ENCODE peak calls at places on chromosomes 4 and X, in eight cellular contexts. One of them, this sample, is unnamed.

GRCh38 chrX:16807976-16808542 is 21.8 kb downstream of the TXLNG start:
- DNase-seq in CD8-positive, alpha-beta memory T cell: no peak
- DNase-seq in CD4-positive, alpha-beta memory T cell: no peak
- DNase-seq in pancreas: no peak
- DNase-seq in heart left ventricle: no peak
- DNase-seq in cardiac fibroblast: peak
- DNase-seq in choroid plexus epithelial cell: peak
- DNase-seq in cardiac muscle cell: no peak
- DNase-seq in this sample: no peak

GRCh38 chrX:29746326-29746725 is 469.0 kb upstream of the MAGEB2 start:
- DNase-seq in pancreas: no peak
- DNase-seq in CD4-positive, alpha-beta memory T cell: no peak
- DNase-seq in cardiac muscle cell: no peak
- DNase-seq in heart left ventricle: no peak
- DNase-seq in cardiac fibroblast: peak
- DNase-seq in choroid plexus epithelial cell: peak
- DNase-seq in CD8-positive, alpha-beta memory T cell: no peak
- DNase-seq in this sample: no peak

GRCh38 chr4:28444886-28445496 is 1584.3 kb downstream of the STIM2 start:
- DNase-seq in pancreas: no peak
- DNase-seq in CD8-positive, alpha-beta memory T cell: no peak
- DNase-seq in cardiac muscle cell: no peak
- DNase-seq in choroid plexus epithelial cell: peak
- DNase-seq in cardiac fibroblast: no peak
- DNase-seq in CD4-positive, alpha-beta memory T cell: no peak
- DNase-seq in heart left ventricle: no peak
- DNase-seq in this sample: no peak

GRCh38 chr4:144223129-144223528 is 82.6 kb upstream of the GYPA start:
- DNase-seq in choroid plexus epithelial cell: no peak
- DNase-seq in pancreas: no peak
- DNase-seq in CD8-positive, alpha-beta memory T cell: no peak
- DNase-seq in cardiac muscle cell: no peak
- DNase-seq in heart left ventricle: peak
- DNase-seq in cardiac fibroblast: peak
- DNase-seq in CD4-positive, alpha-beta memory T cell: no peak
- DNase-seq in this sample: no peak

GRCh38 chrX:8034058-8034457 is 106.8 kb upstream of the PNPLA4 start:
- DNase-seq in heart left ventricle: no peak
- DNase-seq in cardiac fibroblast: no peak
- DNase-seq in CD8-positive, alpha-beta memory T cell: no peak
- DNase-seq in choroid plexus epithelial cell: no peak
- DNase-seq in cardiac muscle cell: no peak
- DNase-seq in pancreas: no peak
- DNase-seq in CD4-positive, alpha-beta memory T cell: no peak
- DNase-seq in this sample: no peak

GRCh38 chrX:20211261-20211786 is 55.4 kb downstream of the RPS6KA3 start:
- DNase-seq in cardiac muscle cell: no peak
- DNase-seq in pancreas: no peak
- DNase-seq in CD8-positive, alpha-beta memory T cell: no peak
- DNase-seq in CD4-positive, alpha-beta memory T cell: no peak
- DNase-seq in choroid plexus epithelial cell: no peak
- DNase-seq in heart left ventricle: no peak
- DNase-seq in cardiac fibroblast: no peak
- DNase-seq in this sample: no peak

GRCh38 chr4:20287246-20287645 is 35.5 kb downstream of the SLIT2 start:
- DNase-seq in cardiac fibroblast: no peak
- DNase-seq in pancreas: no peak
- DNase-seq in choroid plexus epithelial cell: no peak
- DNase-seq in CD8-positive, alpha-beta memory T cell: no peak
- DNase-seq in cardiac muscle cell: no peak
- DNase-seq in CD4-positive, alpha-beta memory T cell: no peak
- DNase-seq in heart left ventricle: no peak
- DNase-seq in this sample: no peak

GRCh38 chrX:17052776-17053175 is 106.3 kb downstream of the REPS2 start:
- DNase-seq in cardiac fibroblast: no peak
- DNase-seq in cardiac muscle cell: no peak
- DNase-seq in heart left ventricle: no peak
- DNase-seq in CD4-positive, alpha-beta memory T cell: no peak
- DNase-seq in pancreas: peak
- DNase-seq in choroid plexus epithelial cell: no peak
- DNase-seq in CD8-positive, alpha-beta memory T cell: no peak
- DNase-seq in this sample: no peak

GRCh38 chr4:181569553-181569952 is 673.6 kb upstream of the TENM3 start:
- DNase-seq in heart left ventricle: no peak
- DNase-seq in CD4-positive, alpha-beta memory T cell: no peak
- DNase-seq in cardiac fibroblast: peak
- DNase-seq in cardiac muscle cell: peak
- DNase-seq in pancreas: no peak
- DNase-seq in choroid plexus epithelial cell: peak
- DNase-seq in CD8-positive, alpha-beta memory T cell: no peak
- DNase-seq in this sample: no peak

GRCh38 chrX:10496345-10496965 is 123.9 kb downstream of the MID1 start:
- DNase-seq in CD4-positive, alpha-beta memory T cell: no peak
- DNase-seq in CD8-positive, alpha-beta memory T cell: no peak
- DNase-seq in cardiac muscle cell: no peak
- DNase-seq in heart left ventricle: no peak
- DNase-seq in choroid plexus epithelial cell: peak
- DNase-seq in pancreas: no peak
- DNase-seq in cardiac fibroblast: peak
- DNase-seq in this sample: no peak

GRCh38 chr4:109383823-109384222 is 49.8 kb upstream of the SEC24B start:
- DNase-seq in cardiac muscle cell: no peak
- DNase-seq in choroid plexus epithelial cell: no peak
- DNase-seq in heart left ventricle: no peak
- DNase-seq in pancreas: no peak
- DNase-seq in CD4-positive, alpha-beta memory T cell: no peak
- DNase-seq in cardiac fibroblast: no peak
- DNase-seq in CD8-positive, alpha-beta memory T cell: no peak
- DNase-seq in this sample: no peak

GRCh38 chr4:23384741-23385140 is 505.1 kb downstream of the PPARGC1A start:
- DNase-seq in cardiac fibroblast: peak
- DNase-seq in CD8-positive, alpha-beta memory T cell: no peak
- DNase-seq in cardiac muscle cell: no peak
- DNase-seq in pancreas: no peak
- DNase-seq in choroid plexus epithelial cell: peak
- DNase-seq in heart left ventricle: no peak
- DNase-seq in CD4-positive, alpha-beta memory T cell: no peak
- DNase-seq in this sample: no peak

GRCh38 chr4:11069581-11069980 is 359.1 kb downstream of the HS3ST1 start:
- DNase-seq in heart left ventricle: no peak
- DNase-seq in CD4-positive, alpha-beta memory T cell: no peak
- DNase-seq in cardiac muscle cell: no peak
- DNase-seq in pancreas: no peak
- DNase-seq in CD8-positive, alpha-beta memory T cell: no peak
- DNase-seq in choroid plexus epithelial cell: no peak
- DNase-seq in cardiac fibroblast: no peak
- DNase-seq in this sample: no peak

GRCh38 chr4:7124643-7125442 is 57.0 kb upstream of the GRPEL1 start:
- DNase-seq in cardiac fibroblast: peak
- DNase-seq in heart left ventricle: no peak
- DNase-seq in CD4-positive, alpha-beta memory T cell: no peak
- DNase-seq in choroid plexus epithelial cell: peak
- DNase-seq in pancreas: peak
- DNase-seq in CD8-positive, alpha-beta memory T cell: no peak
- DNase-seq in cardiac muscle cell: no peak
- DNase-seq in this sample: no peak

GRCh38 chr4:56229947-56230346 is 157.3 kb downstream of the AASDH start:
- DNase-seq in cardiac fibroblast: no peak
- DNase-seq in CD4-positive, alpha-beta memory T cell: no peak
- DNase-seq in cardiac muscle cell: no peak
- DNase-seq in heart left ventricle: no peak
- DNase-seq in CD8-positive, alpha-beta memory T cell: no peak
- DNase-seq in pancreas: no peak
- DNase-seq in choroid plexus epithelial cell: no peak
- DNase-seq in this sample: no peak

GRCh38 chr4:176205299-176205698 is 9.9 kb upstream of the SPATA4 start:
- DNase-seq in cardiac fibroblast: no peak
- DNase-seq in CD8-positive, alpha-beta memory T cell: no peak
- DNase-seq in CD4-positive, alpha-beta memory T cell: no peak
- DNase-seq in pancreas: no peak
- DNase-seq in cardiac muscle cell: no peak
- DNase-seq in heart left ventricle: no peak
- DNase-seq in choroid plexus epithelial cell: no peak
- DNase-seq in this sample: no peak

GRCh38 chr4:164731827-164732474 is 22.0 kb upstream of the SMIM31 start:
- DNase-seq in CD4-positive, alpha-beta memory T cell: peak
- DNase-seq in cardiac fibroblast: peak
- DNase-seq in pancreas: peak
- DNase-seq in heart left ventricle: no peak
- DNase-seq in choroid plexus epithelial cell: peak
- DNase-seq in CD8-positive, alpha-beta memory T cell: peak
- DNase-seq in cardiac muscle cell: peak
- DNase-seq in this sample: no peak

GRCh38 chr4:130238121-130238520 is 1142.2 kb downstream of the C4orf33 start:
- DNase-seq in heart left ventricle: no peak
- DNase-seq in CD8-positive, alpha-beta memory T cell: no peak
- DNase-seq in choroid plexus epithelial cell: peak
- DNase-seq in cardiac fibroblast: peak
- DNase-seq in CD4-positive, alpha-beta memory T cell: no peak
- DNase-seq in cardiac muscle cell: no peak
- DNase-seq in pancreas: no peak
- DNase-seq in this sample: no peak

GRCh38 chr4:127829014-127829413 is 46.9 kb downstream of the HSPA4L start:
- DNase-seq in heart left ventricle: no peak
- DNase-seq in cardiac muscle cell: no peak
- DNase-seq in CD8-positive, alpha-beta memory T cell: no peak
- DNase-seq in choroid plexus epithelial cell: no peak
- DNase-seq in CD4-positive, alpha-beta memory T cell: no peak
- DNase-seq in pancreas: no peak
- DNase-seq in cardiac fibroblast: no peak
- DNase-seq in this sample: no peak
- H3K4me3 ChIP-seq in heart left ventricle: no peak
- H3K4me3 ChIP-seq in cardiac muscle cell: no peak
- H3K4me3 ChIP-seq in CD8-positive, alpha-beta memory T cell: no peak
- H3K4me3 ChIP-seq in choroid plexus epithelial cell: no peak
- H3K4me3 ChIP-seq in CD4-positive, alpha-beta memory T cell: no peak
- H3K4me3 ChIP-seq in pancreas: no peak
- H3K4me3 ChIP-seq in cardiac fibroblast: no peak
- H3K4me3 ChIP-seq in this sample: no peak

GRCh38 chr4:152290522-152290921 is 245.4 kb downstream of the FBXW7 start:
- DNase-seq in cardiac muscle cell: no peak
- DNase-seq in heart left ventricle: no peak
- DNase-seq in CD8-positive, alpha-beta memory T cell: no peak
- DNase-seq in pancreas: no peak
- DNase-seq in CD4-positive, alpha-beta memory T cell: no peak
- DNase-seq in choroid plexus epithelial cell: no peak
- DNase-seq in cardiac fibroblast: no peak
- DNase-seq in this sample: no peak
- H3K4me3 ChIP-seq in cardiac muscle cell: no peak
- H3K4me3 ChIP-seq in heart left ventricle: no peak
- H3K4me3 ChIP-seq in CD8-positive, alpha-beta memory T cell: no peak
- H3K4me3 ChIP-seq in pancreas: no peak
- H3K4me3 ChIP-seq in CD4-positive, alpha-beta memory T cell: no peak
- H3K4me3 ChIP-seq in choroid plexus epithelial cell: no peak
- H3K4me3 ChIP-seq in cardiac fibroblast: no peak
- H3K4me3 ChIP-seq in this sample: no peak

GRCh38 chr4:81447551-81448266 is 24.0 kb downstream of the RASGEF1B start:
- DNase-seq in CD8-positive, alpha-beta memory T cell: no peak
- DNase-seq in heart left ventricle: no peak
- DNase-seq in choroid plexus epithelial cell: no peak
- DNase-seq in cardiac fibroblast: no peak
- DNase-seq in pancreas: no peak
- DNase-seq in cardiac muscle cell: no peak
- DNase-seq in CD4-positive, alpha-beta memory T cell: no peak
- DNase-seq in this sample: no peak
- H3K4me3 ChIP-seq in CD8-positive, alpha-beta memory T cell: no peak
- H3K4me3 ChIP-seq in heart left ventricle: no peak
- H3K4me3 ChIP-seq in choroid plexus epithelial cell: no peak
- H3K4me3 ChIP-seq in cardiac fibroblast: no peak
- H3K4me3 ChIP-seq in pancreas: no peak
- H3K4me3 ChIP-seq in cardiac muscle cell: no peak
- H3K4me3 ChIP-seq in CD4-positive, alpha-beta memory T cell: no peak
- H3K4me3 ChIP-seq in this sample: no peak

GRCh38 chr4:99648321-99648720 is 9.3 kb downstream of the C4orf54 start:
- DNase-seq in choroid plexus epithelial cell: no peak
- DNase-seq in pancreas: no peak
- DNase-seq in CD8-positive, alpha-beta memory T cell: no peak
- DNase-seq in cardiac muscle cell: no peak
- DNase-seq in CD4-positive, alpha-beta memory T cell: no peak
- DNase-seq in cardiac fibroblast: no peak
- DNase-seq in heart left ventricle: no peak
- DNase-seq in this sample: no peak

GRCh38 chr4:99644453-99644852 is 13.2 kb downstream of the C4orf54 start:
- DNase-seq in pancreas: no peak
- DNase-seq in cardiac fibroblast: no peak
- DNase-seq in cardiac muscle cell: no peak
- DNase-seq in heart left ventricle: no peak
- DNase-seq in CD4-positive, alpha-beta memory T cell: no peak
- DNase-seq in choroid plexus epithelial cell: no peak
- DNase-seq in CD8-positive, alpha-beta memory T cell: no peak
- DNase-seq in this sample: no peak

GRCh38 chr4:99642725-99643489 is 14.7 kb downstream of the C4orf54 start:
- DNase-seq in CD8-positive, alpha-beta memory T cell: no peak
- DNase-seq in cardiac muscle cell: no peak
- DNase-seq in cardiac fibroblast: peak
- DNase-seq in choroid plexus epithelial cell: no peak
- DNase-seq in CD4-positive, alpha-beta memory T cell: no peak
- DNase-seq in pancreas: peak
- DNase-seq in heart left ventricle: peak
- DNase-seq in this sample: no peak

GRCh38 chr4:99645036-99645435 is 12.6 kb downstream of the C4orf54 start:
- DNase-seq in heart left ventricle: no peak
- DNase-seq in CD4-positive, alpha-beta memory T cell: no peak
- DNase-seq in choroid plexus epithelial cell: no peak
- DNase-seq in pancreas: no peak
- DNase-seq in cardiac fibroblast: no peak
- DNase-seq in CD8-positive, alpha-beta memory T cell: no peak
- DNase-seq in cardiac muscle cell: no peak
- DNase-seq in this sample: no peak

DNA sequence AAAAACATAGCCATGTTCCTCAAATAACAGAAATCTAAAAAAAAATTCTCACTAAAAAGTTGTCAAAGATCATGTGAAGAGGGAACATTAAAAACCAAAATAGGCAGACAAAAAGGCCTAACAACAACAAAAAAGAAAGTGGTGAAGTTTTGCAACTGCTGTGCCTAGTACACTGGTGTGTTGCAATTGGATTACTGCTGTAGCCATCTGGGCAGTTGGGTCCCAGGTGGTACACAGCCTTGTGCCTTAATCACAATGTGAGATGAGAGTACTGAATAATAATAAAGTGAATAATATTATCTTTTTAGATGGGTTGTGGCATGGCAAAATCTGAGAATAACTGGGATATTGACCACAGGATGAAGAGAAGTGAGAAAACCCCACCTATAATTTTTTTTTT is 12.0 kb downstream of the C4orf54 start:
- DNase-seq in cardiac muscle cell: no peak
- DNase-seq in CD4-positive, alpha-beta memory T cell: no peak
- DNase-seq in CD8-positive, alpha-beta memory T cell: no peak
- DNase-seq in pancreas: no peak
- DNase-seq in cardiac fibroblast: no peak
- DNase-seq in choroid plexus epithelial cell: no peak
- DNase-seq in heart left ventricle: no peak
- DNase-seq in this sample: no peak
- H3K4me3 ChIP-seq in cardiac muscle cell: no peak
- H3K4me3 ChIP-seq in CD4-positive, alpha-beta memory T cell: no peak
- H3K4me3 ChIP-seq in CD8-positive, alpha-beta memory T cell: no peak
- H3K4me3 ChIP-seq in pancreas: no peak
- H3K4me3 ChIP-seq in cardiac fibroblast: no peak
- H3K4me3 ChIP-seq in choroid plexus epithelial cell: no peak
- H3K4me3 ChIP-seq in heart left ventricle: no peak
- H3K4me3 ChIP-seq in this sample: no peak

This sample was measured in lower lobe of right lung.